ENCODE peak calls at places on chromosomes 7 and 10, in five cellular contexts. One of them, this sample, is unnamed. For H3K4me1, the result is how much of the 10 kb centered on the place peaks cover.

GRCh38 chr7:103065666-103066065 is 8.9 kb downstream of the FBXL13 start:
- DNase-seq in suprapubic skin: no peak
- DNase-seq in ovary: no peak
- DNase-seq in SK-N-SH: peak
- DNase-seq in sigmoid colon: no peak
- DNase-seq in this sample: no peak

GRCh38 chr10:95289003-95289920 is 1.5 kb downstream of the PDLIM1 start:
- DNase-seq in SK-N-SH: no peak
- DNase-seq in ovary: no peak
- DNase-seq in sigmoid colon: no peak
- DNase-seq in suprapubic skin: no peak
- DNase-seq in this sample: no peak

GRCh38 chr7:132575336-132575986 is 809 bp downstream of the PLXNA4 start:
- DNase-seq in suprapubic skin: no peak
- DNase-seq in ovary: peak
- DNase-seq in sigmoid colon: peak
- DNase-seq in SK-N-SH: peak
- DNase-seq in this sample: no peak

GRCh38 chr7:22351878-22352277 is 5.1 kb downstream of the RAPGEF5 start:
- DNase-seq in sigmoid colon: no peak
- DNase-seq in SK-N-SH: no peak
- DNase-seq in suprapubic skin: no peak
- DNase-seq in ovary: no peak
- DNase-seq in this sample: no peak

GRCh38 chr7:72182036-72182435 is 230.1 kb downstream of the CALN1 start:
- DNase-seq in suprapubic skin: no peak
- DNase-seq in ovary: no peak
- DNase-seq in sigmoid colon: no peak
- DNase-seq in SK-N-SH: no peak
- DNase-seq in this sample: peak

GRCh38 chr7:139738101-139738489 is 39.7 kb downstream of the HIPK2 start:
- DNase-seq in sigmoid colon: no peak
- DNase-seq in suprapubic skin: no peak
- DNase-seq in ovary: no peak
- DNase-seq in SK-N-SH: no peak
- DNase-seq in this sample: no peak

GRCh38 chr10:20494474-20494873 is 402.6 kb downstream of the NEBL start:
- DNase-seq in sigmoid colon: no peak
- DNase-seq in suprapubic skin: no peak
- DNase-seq in SK-N-SH: no peak
- DNase-seq in ovary: no peak
- DNase-seq in this sample: no peak

GRCh38 chr7:21276471-21277035 is 151.3 kb upstream of the SP4 start:
- DNase-seq in SK-N-SH: no peak
- DNase-seq in suprapubic skin: no peak
- DNase-seq in ovary: no peak
- DNase-seq in sigmoid colon: no peak
- DNase-seq in this sample: no peak

GRCh38 chr10:6151087-6151977 is 51.4 kb upstream of the PFKFB3 start:
- DNase-seq in sigmoid colon: peak
- DNase-seq in ovary: no peak
- DNase-seq in suprapubic skin: no peak
- DNase-seq in SK-N-SH: peak
- DNase-seq in this sample: no peak

GRCh38 chr7:118753464-118753863 is 529.0 kb downstream of the ANKRD7 start:
- DNase-seq in suprapubic skin: no peak
- DNase-seq in sigmoid colon: no peak
- DNase-seq in ovary: no peak
- DNase-seq in SK-N-SH: no peak
- DNase-seq in this sample: no peak

GRCh38 chr7:131546583-131547111 is 9.8 kb downstream of the PODXL start:
- DNase-seq in suprapubic skin: no peak
- DNase-seq in ovary: peak
- DNase-seq in sigmoid colon: peak
- DNase-seq in SK-N-SH: peak
- DNase-seq in this sample: no peak

GRCh38 chr7:127844707-127845331 is 186.4 kb downstream of the LRRC4 start:
- DNase-seq in ovary: peak
- DNase-seq in sigmoid colon: peak
- DNase-seq in suprapubic skin: no peak
- DNase-seq in SK-N-SH: no peak
- DNase-seq in this sample: no peak

GRCh38 chr10:43817368-43817767 is 168.7 kb upstream of the ZNF32 start:
- DNase-seq in sigmoid colon: no peak
- DNase-seq in suprapubic skin: no peak
- DNase-seq in SK-N-SH: no peak
- DNase-seq in ovary: no peak
- DNase-seq in this sample: no peak

GRCh38 chr7:89133819-89134218 is 338.3 kb upstream of the TEX47 start:
- DNase-seq in ovary: no peak
- DNase-seq in sigmoid colon: no peak
- DNase-seq in suprapubic skin: no peak
- DNase-seq in SK-N-SH: no peak
- DNase-seq in this sample: no peak

GRCh38 chr7:127587663-127588018 is 570 bp upstream of the ARF5 start:
- DNase-seq in sigmoid colon: no peak
- DNase-seq in suprapubic skin: no peak
- DNase-seq in SK-N-SH: no peak
- DNase-seq in ovary: peak
- DNase-seq in this sample: no peak

GRCh38 chr10:62029401-62029800 is 127.9 kb downstream of the ARID5B start:
- DNase-seq in suprapubic skin: no peak
- DNase-seq in ovary: no peak
- DNase-seq in sigmoid colon: no peak
- DNase-seq in SK-N-SH: no peak
- DNase-seq in this sample: no peak

GRCh38 chr10:22318772-22319171 is 2.1 kb upstream of the BMI1 start:
- DNase-seq in suprapubic skin: no peak
- DNase-seq in sigmoid colon: no peak
- DNase-seq in SK-N-SH: no peak
- DNase-seq in ovary: no peak
- DNase-seq in this sample: no peak

GRCh38 chr7:28984631-28985030 is 26.5 kb upstream of the TRIL start:
- DNase-seq in suprapubic skin: no peak
- DNase-seq in ovary: no peak
- DNase-seq in SK-N-SH: peak
- DNase-seq in sigmoid colon: peak
- DNase-seq in this sample: peak

GRCh38 chr10:43421201-43421507 is 12.2 kb upstream of the HNRNPF start:
- DNase-seq in ovary: no peak
- DNase-seq in suprapubic skin: no peak
- DNase-seq in sigmoid colon: no peak
- DNase-seq in SK-N-SH: no peak
- DNase-seq in this sample: no peak

GRCh38 chr7:47371733-47372368 is 210.1 kb downstream of the TNS3 start:
- DNase-seq in suprapubic skin: no peak
- DNase-seq in sigmoid colon: peak
- DNase-seq in SK-N-SH: peak
- DNase-seq in ovary: peak
- DNase-seq in this sample: no peak

GRCh38 chr7:83517026-83517700 is 131.8 kb downstream of the SEMA3E start:
- DNase-seq in SK-N-SH: no peak
- DNase-seq in ovary: no peak
- DNase-seq in suprapubic skin: no peak
- DNase-seq in sigmoid colon: no peak
- DNase-seq in this sample: no peak

GRCh38 chr10:63917363-63917762 is 396.2 kb downstream of the REEP3 start:
- DNase-seq in suprapubic skin: no peak
- DNase-seq in sigmoid colon: no peak
- DNase-seq in SK-N-SH: no peak
- DNase-seq in ovary: no peak
- DNase-seq in this sample: no peak

GRCh38 chr7:148697256-148697841 is 1.4 kb upstream of the CUL1 start:
- DNase-seq in suprapubic skin: no peak
- DNase-seq in SK-N-SH: peak
- DNase-seq in sigmoid colon: peak
- DNase-seq in ovary: peak
- DNase-seq in this sample: no peak

GRCh38 chr7:108236681-108237415 is 106.7 kb upstream of the LAMB4 start:
- DNase-seq in SK-N-SH: no peak
- DNase-seq in sigmoid colon: no peak
- DNase-seq in suprapubic skin: no peak
- DNase-seq in ovary: no peak
- DNase-seq in this sample: no peak

GRCh38 chr7:8216291-8216690 is 45.7 kb downstream of the ICA1 start:
- DNase-seq in suprapubic skin: no peak
- DNase-seq in sigmoid colon: no peak
- DNase-seq in SK-N-SH: no peak
- DNase-seq in ovary: no peak
- DNase-seq in this sample: no peak

GRCh38 chr10:14779053-14779649 is 4.5 kb upstream of the FAM107B start:
- DNase-seq in suprapubic skin: no peak
- DNase-seq in ovary: no peak
- DNase-seq in SK-N-SH: no peak
- DNase-seq in sigmoid colon: no peak
- DNase-seq in this sample: peak

GRCh38 chr7:18119985-18120384 is 92.3 kb upstream of the PRPS1L1 start:
- DNase-seq in SK-N-SH: no peak
- DNase-seq in sigmoid colon: no peak
- DNase-seq in ovary: no peak
- DNase-seq in suprapubic skin: no peak
- DNase-seq in this sample: no peak

GRCh38 chr7:32587431-32587948 is 92.2 kb downstream of the AVL9 start:
- DNase-seq in ovary: peak
- DNase-seq in suprapubic skin: no peak
- DNase-seq in SK-N-SH: no peak
- DNase-seq in sigmoid colon: no peak
- DNase-seq in this sample: no peak

GRCh38 chr7:107993879-107994278 is 9.1 kb downstream of the LAMB1 start:
- DNase-seq in sigmoid colon: no peak
- DNase-seq in ovary: no peak
- DNase-seq in SK-N-SH: no peak
- DNase-seq in suprapubic skin: no peak
- DNase-seq in this sample: no peak

GRCh38 chr7:68752485-68752884 is 845.8 kb upstream of the AUTS2 start:
- DNase-seq in SK-N-SH: no peak
- DNase-seq in sigmoid colon: no peak
- DNase-seq in suprapubic skin: no peak
- DNase-seq in ovary: no peak
- DNase-seq in this sample: no peak

GRCh38 chr10:124896751-124897150 is 45.2 kb upstream of the ZRANB1 start:
- DNase-seq in SK-N-SH: no peak
- DNase-seq in sigmoid colon: no peak
- DNase-seq in ovary: no peak
- DNase-seq in suprapubic skin: no peak
- DNase-seq in this sample: no peak

GRCh38 chr10:60314306-60314940 is 75.3 kb downstream of the ANK3 start:
- DNase-seq in ovary: no peak
- DNase-seq in suprapubic skin: no peak
- DNase-seq in sigmoid colon: no peak
- DNase-seq in SK-N-SH: no peak
- DNase-seq in this sample: no peak
- H3K4me1 ChIP-seq in ovary: under half
- H3K4me1 ChIP-seq in suprapubic skin: under half
- H3K4me1 ChIP-seq in sigmoid colon: under half
- H3K4me1 ChIP-seq in SK-N-SH: under half
- H3K4me1 ChIP-seq in this sample: under half

GRCh38 chr10:113683300-113683699 is 3.6 kb downstream of the CASP7 start:
- DNase-seq in ovary: no peak
- DNase-seq in sigmoid colon: no peak
- DNase-seq in suprapubic skin: no peak
- DNase-seq in SK-N-SH: no peak
- DNase-seq in this sample: no peak
- TF ChIP-seq EP300 in ovary: no peak
- TF ChIP-seq EP300 in sigmoid colon: no peak
- TF ChIP-seq EP300 in suprapubic skin: no peak
- TF ChIP-seq EP300 in SK-N-SH: no peak
- TF ChIP-seq EP300 in this sample: no peak

DNA sequence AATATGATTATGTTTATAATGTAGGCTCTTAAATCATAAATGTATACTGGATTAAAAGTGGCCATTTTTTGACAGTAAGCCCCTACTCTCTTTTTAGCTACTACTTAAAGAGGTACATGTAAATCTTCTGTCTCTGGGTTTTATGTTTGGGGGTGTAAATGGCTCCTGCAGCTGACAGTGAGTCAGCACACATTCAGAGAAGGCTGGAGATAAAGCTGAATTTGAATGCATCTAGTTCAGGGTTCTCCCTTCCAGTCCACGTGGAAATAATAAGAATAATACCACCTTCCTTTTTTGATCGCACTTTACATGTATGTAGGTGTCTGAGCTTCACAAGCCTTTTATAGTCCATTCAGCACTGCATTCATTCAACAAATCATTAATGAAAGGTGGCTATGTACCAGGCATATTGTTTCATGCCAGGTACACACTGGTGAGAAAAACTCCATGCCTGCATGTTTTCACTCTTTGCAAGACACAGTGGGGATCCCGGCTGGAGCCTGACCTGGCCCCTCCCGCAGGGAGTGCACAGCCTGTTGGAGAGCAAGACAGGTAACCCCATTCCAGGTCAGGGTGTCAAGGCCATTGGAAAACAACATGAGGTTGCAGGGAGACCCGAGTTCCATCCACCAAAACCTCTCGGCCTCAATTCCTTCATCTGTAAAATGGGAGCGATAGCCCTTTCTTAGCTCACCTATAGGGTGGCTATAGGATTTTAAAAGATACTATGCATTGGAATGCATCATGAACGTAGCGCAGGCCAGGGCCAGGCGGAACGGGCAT is 107.5 kb upstream of the ANLN start:
- DNase-seq in ovary: no peak
- DNase-seq in SK-N-SH: no peak
- DNase-seq in suprapubic skin: peak
- DNase-seq in sigmoid colon: peak
- DNase-seq in this sample: no peak
- H3K4me1 ChIP-seq in ovary: under half
- H3K4me1 ChIP-seq in SK-N-SH: under half
- H3K4me1 ChIP-seq in suprapubic skin: under half
- H3K4me1 ChIP-seq in sigmoid colon: half or more
- H3K4me1 ChIP-seq in this sample: half or more

GRCh38 chr10:18406136-18406535 is 245.3 kb downstream of the NSUN6 start:
- DNase-seq in ovary: no peak
- DNase-seq in suprapubic skin: no peak
- DNase-seq in sigmoid colon: no peak
- DNase-seq in SK-N-SH: no peak
- DNase-seq in this sample: peak

GRCh38 chr10:18401416-18402195 is 249.8 kb downstream of the NSUN6 start:
- DNase-seq in sigmoid colon: no peak
- DNase-seq in SK-N-SH: no peak
- DNase-seq in ovary: no peak
- DNase-seq in suprapubic skin: no peak
- DNase-seq in this sample: peak

GRCh38 chr10:18400911-18401260 is 250.5 kb downstream of the NSUN6 start:
- DNase-seq in sigmoid colon: no peak
- DNase-seq in ovary: peak
- DNase-seq in suprapubic skin: no peak
- DNase-seq in SK-N-SH: peak
- DNase-seq in this sample: no peak

GRCh38 chr10:18402766-18403346 is 248.5 kb downstream of the NSUN6 start:
- DNase-seq in suprapubic skin: no peak
- DNase-seq in SK-N-SH: no peak
- DNase-seq in sigmoid colon: no peak
- DNase-seq in ovary: no peak
- DNase-seq in this sample: peak

DNA sequence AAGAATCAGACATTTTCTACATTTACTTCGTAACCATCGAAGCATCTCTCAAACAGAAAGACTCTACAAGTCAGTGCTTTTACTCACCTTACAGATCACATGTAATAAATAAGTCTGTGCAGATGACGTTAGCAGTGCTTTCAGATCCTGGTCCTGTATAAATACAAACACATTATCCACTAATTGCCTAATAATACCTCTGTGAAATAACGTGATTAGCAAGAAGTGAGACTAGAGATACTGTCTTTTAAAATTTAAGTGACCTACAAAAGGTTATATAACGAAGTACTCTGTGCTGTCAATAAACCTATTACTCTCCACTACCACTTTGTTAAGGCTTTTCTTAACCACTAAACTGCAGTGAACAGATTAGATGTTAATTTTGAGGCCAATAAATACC is 246.9 kb downstream of the NSUN6 start:
- DNase-seq in suprapubic skin: no peak
- DNase-seq in sigmoid colon: no peak
- DNase-seq in SK-N-SH: no peak
- DNase-seq in ovary: no peak
- DNase-seq in this sample: no peak
- TF ChIP-seq EP300 in suprapubic skin: no peak
- TF ChIP-seq EP300 in sigmoid colon: no peak
- TF ChIP-seq EP300 in SK-N-SH: no peak
- TF ChIP-seq EP300 in ovary: no peak
- TF ChIP-seq EP300 in this sample: no peak